ENCODE peak calls at places on chromosomes 2 and 18, in five cellular contexts. G, T, Q, X and J are unnamed samples.

GRCh38 chr18:58538604-58539386 is 90.1 kb downstream of the ALPK2 start:
- DNase-seq in G (no peak), T (no peak), Q (no peak), X (no peak), J (no peak)

GRCh38 chr18:48680871-48681270 is 142.0 kb downstream of the CTIF start:
- DNase-seq in G (no peak), T (peak; percentile 75), Q (peak; percentile 93), X (peak; percentile 88), J (peak; percentile 59)

GRCh38 chr2:239500915-239501630 is 100.3 kb upstream of the HDAC4 start:
- DNase-seq in G (no peak), T (no peak), Q (no peak), X (peak; percentile 49), J (no peak)

GRCh38 chr18:58242435-58242834 is 198.4 kb downstream of the NEDD4L start:
- DNase-seq in G (no peak), T (no peak), Q (no peak), X (no peak), J (no peak)

GRCh38 chr2:201149064-201149820 is 33.3 kb downstream of the CFLAR start:
- DNase-seq in G (peak; percentile 58), T (no peak), Q (no peak), X (no peak), J (no peak)

GRCh38 chr18:35511833-35512232 is 14.1 kb upstream of the INO80C start:
- DNase-seq in G (no peak), T (no peak), Q (no peak), X (no peak), J (no peak)

GRCh38 chr2:73986085-73986680 is 1.5 kb downstream of the TET3 start:
- DNase-seq in G (no peak), T (no peak), Q (no peak), X (no peak), J (no peak)

GRCh38 chr2:161238264-161238558 is 70.0 kb upstream of the PSMD14 start:
- DNase-seq in G (no peak), T (no peak), Q (no peak), X (no peak), J (no peak)

GRCh38 chr2:22215517-22215916 is 1091.7 kb downstream of the TDRD15 start:
- DNase-seq in G (no peak), T (no peak), Q (no peak), X (no peak), J (no peak)

GRCh38 chr2:234797566-234798250 is 154.1 kb upstream of the SH3BP4 start:
- DNase-seq in G (no peak), T (no peak), Q (no peak), X (no peak), J (no peak)

GRCh38 chr18:56532176-56532840 is 106.1 kb downstream of the TXNL1 start:
- DNase-seq in G (no peak), T (no peak), Q (no peak), X (no peak), J (no peak)

GRCh38 chr2:197198890-197199289 is 111.7 kb downstream of the ANKRD44 start:
- DNase-seq in G (no peak), T (no peak), Q (peak; percentile 21), X (peak; percentile 77), J (peak; percentile 84)
- H3K4me1 ChIP-seq in G (no peaks in the 10 kb centered on the region), T (peaks cover 7% of the 10 kb centered on the region), Q (peaks cover 40% of the 10 kb centered on the region), X (peaks cover 2% of the 10 kb centered on the region), J (peaks cover 17% of the 10 kb centered on the region)

GRCh38 chr2:33241581-33241980 is 234.9 kb upstream of the RASGRP3 start:
- DNase-seq in G (no peak), T (no peak), Q (no peak), X (no peak), J (no peak)

GRCh38 chr2:33242845-33243244 is 233.6 kb upstream of the RASGRP3 start:
- DNase-seq in G (no peak), T (no peak), Q (no peak), X (no peak), J (no peak)

GRCh38 chr2:33250417-33251029 is 225.9 kb upstream of the RASGRP3 start:
- DNase-seq in G (no peak), T (no peak), Q (no peak), X (no peak), J (no peak)

GRCh38 chr2:33247325-33247724 is 229.1 kb upstream of the RASGRP3 start:
- DNase-seq in G (no peak), T (no peak), Q (no peak), X (no peak), J (no peak)

GRCh38 chr2:33246432-33246831 is 230.0 kb upstream of the RASGRP3 start:
- DNase-seq in G (no peak), T (no peak), Q (no peak), X (no peak), J (no peak)
- H3K27ac ChIP-seq in G (peak overlapping the region; percentile 5), T (no peak overlapping the region), Q (no peak overlapping the region), X (no peak overlapping the region), J (peak overlapping the region; percentile 63)

DNA sequence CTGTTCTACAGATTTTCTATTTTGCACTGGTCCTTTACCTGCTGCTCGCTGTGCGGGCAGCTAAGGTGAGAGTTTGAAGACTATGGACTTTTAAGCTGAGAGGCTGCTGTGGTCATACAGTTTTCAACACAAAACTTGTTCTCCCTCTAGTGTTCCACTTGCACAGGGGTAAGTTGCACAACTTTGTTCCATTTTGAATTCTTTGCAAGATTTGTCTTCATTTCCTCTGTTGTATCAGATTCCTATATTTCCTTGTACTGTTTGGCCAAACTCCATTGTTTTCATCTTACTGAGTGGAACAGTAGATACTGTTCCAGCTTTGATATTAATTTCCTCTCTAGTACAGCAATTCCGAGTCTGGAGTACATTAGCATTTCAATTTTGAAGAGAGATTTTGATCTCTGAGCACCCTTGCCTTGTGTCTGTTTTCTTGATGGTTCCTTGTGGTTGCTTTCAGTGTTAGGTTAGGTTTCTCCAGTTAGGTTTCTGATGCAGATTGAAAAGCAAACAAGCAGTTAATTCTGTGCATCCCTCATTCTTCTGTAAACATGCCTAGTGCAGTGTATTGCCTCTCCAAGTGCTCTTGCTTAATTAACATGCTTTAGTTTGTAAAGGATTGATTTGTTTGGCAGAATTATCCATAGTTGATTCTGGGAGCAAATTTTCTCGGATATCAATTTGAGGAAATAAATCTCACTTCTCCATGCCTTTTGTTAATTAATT is 188.8 kb downstream of the PTPRM start:
- DNase-seq in G (no peak), T (no peak), Q (no peak), X (no peak), J (no peak)
- TF ChIP-seq CTCF in G (no peak), T (peak; percentile 37), Q (peak; percentile 45), X (peak; percentile 47), J (no peak)

DNA sequence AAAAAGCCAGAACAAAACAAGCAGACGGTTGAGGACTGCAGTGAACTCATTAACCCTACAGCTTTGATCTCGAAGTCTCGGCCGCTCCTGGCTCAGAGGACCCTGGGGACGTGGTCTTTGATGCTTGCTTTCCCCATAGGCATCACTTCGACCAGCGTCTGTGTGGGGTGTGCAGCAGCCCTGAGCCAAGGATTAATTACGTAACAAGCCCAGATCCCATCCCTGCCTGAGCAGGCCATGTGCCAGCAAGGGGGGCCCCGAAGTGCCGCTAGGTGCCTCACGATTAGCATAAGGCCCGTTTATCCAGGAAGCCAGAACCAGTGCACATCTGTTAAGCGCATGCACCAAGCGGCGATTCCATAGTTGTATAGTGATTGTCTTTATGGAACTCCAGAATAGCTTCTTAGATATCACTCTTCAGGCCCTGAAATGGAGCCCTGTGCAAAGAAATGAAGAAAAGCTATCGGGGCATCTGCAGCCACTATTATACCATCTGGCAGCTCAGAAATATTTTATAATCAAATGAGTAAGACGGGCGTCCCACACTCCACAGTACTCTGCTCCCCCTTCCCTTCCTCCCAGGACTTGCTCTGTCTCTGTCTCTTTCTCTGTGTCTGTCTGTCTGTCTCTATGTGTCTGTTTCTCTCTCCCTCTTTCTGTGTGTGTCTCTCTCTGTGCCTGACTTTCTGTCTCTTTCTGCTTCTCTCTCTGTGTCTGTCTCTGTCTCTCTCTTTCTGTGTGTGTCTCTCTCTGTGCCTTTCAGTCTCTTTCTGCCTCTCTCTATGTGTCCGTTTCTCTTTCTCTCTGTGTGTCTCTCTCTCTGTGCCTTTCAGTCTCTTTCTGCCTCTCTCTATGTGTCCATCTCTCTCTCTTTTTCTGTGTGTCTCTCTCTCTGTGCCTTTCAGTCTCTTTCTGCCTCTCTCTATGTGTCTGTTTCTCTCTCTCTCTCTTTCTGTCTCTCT is 41.7 kb downstream of the HPCAL1 start:
- DNase-seq in G (no peak), T (peak; percentile 31), Q (no peak), X (peak; percentile 57), J (no peak)
- H3K4me1 ChIP-seq in G (peaks cover 81% of the 10 kb centered on the region), T (peaks cover 4% of the 10 kb centered on the region), Q (peaks cover 54% of the 10 kb centered on the region), X (peaks cover 36% of the 10 kb centered on the region), J (no peaks in the 10 kb centered on the region)

DNA sequence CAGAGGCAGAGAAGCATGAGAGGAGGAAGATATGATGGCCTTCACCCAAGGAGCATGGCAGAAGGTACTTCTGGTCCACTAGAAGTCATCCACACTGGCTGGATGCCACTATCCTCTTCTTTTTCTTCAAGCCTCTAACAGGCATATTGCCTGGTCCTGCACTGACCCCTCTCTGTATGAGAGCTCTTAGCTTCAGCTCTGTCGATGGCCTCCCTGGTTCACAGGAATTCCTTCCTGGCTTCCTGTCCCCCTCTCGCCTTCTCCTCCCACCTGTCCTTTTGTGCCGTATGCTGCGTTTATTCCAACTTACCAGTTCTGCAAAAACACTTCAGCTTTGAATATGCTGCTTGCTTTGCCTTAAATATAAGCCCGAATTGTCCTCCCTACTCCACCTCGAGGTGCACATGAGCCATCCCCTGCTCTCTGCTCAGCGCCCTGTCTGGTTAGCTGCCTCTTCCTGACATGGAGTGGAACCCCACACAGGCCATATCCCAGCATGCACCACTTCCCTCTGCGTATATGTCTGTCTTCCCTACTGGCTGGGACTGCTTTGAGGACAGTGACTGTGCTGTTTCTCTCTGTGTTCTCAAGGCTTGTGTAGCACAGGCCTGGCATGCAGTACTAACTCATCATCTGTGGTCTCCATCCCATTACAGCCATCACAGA is 474.9 kb downstream of the EIPR1 start:
- DNase-seq in G (no peak), T (no peak), Q (no peak), X (no peak), J (no peak)
- H3K27ac ChIP-seq in G (no peak overlapping the region), T (no peak overlapping the region), Q (no peak overlapping the region), X (no peak overlapping the region), J (no peak overlapping the region)